ENCODE peak calls at places on chromosomes 6 and 20, in ten cellular contexts. One of them, this sample, is unnamed.

GRCh38 chr6:137821486-137821885 is 45.6 kb upstream of the TNFAIP3 start:
- DNase-seq in cerebellar cortex: no peak
- DNase-seq in caudate nucleus: no peak
- DNase-seq in Calu3: no peak
- DNase-seq in aorta: no peak
- DNase-seq in stimulated activated CD4-positive, alpha-beta T cell treated with anti-CD3 and anti-CD28 coated beads, Interleukin-12 subunit alpha, Interleukin-12 subunit beta, amount 100 ng/mL, for 24 hours: no peak
- DNase-seq in ACHN: no peak
- DNase-seq in KBM-7: no peak
- DNase-seq in H1: no peak
- DNase-seq in stimulated activated CD8-positive, alpha-beta memory T cell treated with anti-CD3 and anti-CD28 coated beads, Interleukin-2, amount 100 ng/mL, for 1 hour: no peak
- DNase-seq in this sample: no peak

GRCh38 chr20:57856658-57857057 is 146.8 kb upstream of the PMEPA1 start:
- DNase-seq in cerebellar cortex: no peak
- DNase-seq in caudate nucleus: no peak
- DNase-seq in Calu3: no peak
- DNase-seq in aorta: no peak
- DNase-seq in stimulated activated CD4-positive, alpha-beta T cell treated with anti-CD3 and anti-CD28 coated beads, Interleukin-12 subunit alpha, Interleukin-12 subunit beta, amount 100 ng/mL, for 24 hours: no peak
- DNase-seq in ACHN: no peak
- DNase-seq in KBM-7: no peak
- DNase-seq in H1: no peak
- DNase-seq in stimulated activated CD8-positive, alpha-beta memory T cell treated with anti-CD3 and anti-CD28 coated beads, Interleukin-2, amount 100 ng/mL, for 1 hour: no peak
- DNase-seq in this sample: no peak

GRCh38 chr20:4076671-4077070 is 61.3 kb upstream of the RNF24 start:
- DNase-seq in cerebellar cortex: no peak
- DNase-seq in caudate nucleus: no peak
- DNase-seq in Calu3: peak
- DNase-seq in aorta: no peak
- DNase-seq in stimulated activated CD4-positive, alpha-beta T cell treated with anti-CD3 and anti-CD28 coated beads, Interleukin-12 subunit alpha, Interleukin-12 subunit beta, amount 100 ng/mL, for 24 hours: no peak
- DNase-seq in ACHN: peak
- DNase-seq in KBM-7: no peak
- DNase-seq in H1: no peak
- DNase-seq in stimulated activated CD8-positive, alpha-beta memory T cell treated with anti-CD3 and anti-CD28 coated beads, Interleukin-2, amount 100 ng/mL, for 1 hour: no peak
- DNase-seq in this sample: no peak

GRCh38 chr6:21679761-21680265 is 86.3 kb downstream of the SOX4 start:
- DNase-seq in cerebellar cortex: no peak
- DNase-seq in caudate nucleus: no peak
- DNase-seq in Calu3: no peak
- DNase-seq in aorta: no peak
- DNase-seq in stimulated activated CD4-positive, alpha-beta T cell treated with anti-CD3 and anti-CD28 coated beads, Interleukin-12 subunit alpha, Interleukin-12 subunit beta, amount 100 ng/mL, for 24 hours: no peak
- DNase-seq in ACHN: peak
- DNase-seq in KBM-7: no peak
- DNase-seq in H1: no peak
- DNase-seq in stimulated activated CD8-positive, alpha-beta memory T cell treated with anti-CD3 and anti-CD28 coated beads, Interleukin-2, amount 100 ng/mL, for 1 hour: no peak
- DNase-seq in this sample: no peak

GRCh38 chr6:158003910-158004695 is 22.4 kb downstream of the SYNJ2 start:
- DNase-seq in cerebellar cortex: no peak
- DNase-seq in caudate nucleus: no peak
- DNase-seq in Calu3: no peak
- DNase-seq in aorta: peak
- DNase-seq in stimulated activated CD4-positive, alpha-beta T cell treated with anti-CD3 and anti-CD28 coated beads, Interleukin-12 subunit alpha, Interleukin-12 subunit beta, amount 100 ng/mL, for 24 hours: no peak
- DNase-seq in ACHN: no peak
- DNase-seq in KBM-7: peak
- DNase-seq in H1: no peak
- DNase-seq in stimulated activated CD8-positive, alpha-beta memory T cell treated with anti-CD3 and anti-CD28 coated beads, Interleukin-2, amount 100 ng/mL, for 1 hour: no peak
- DNase-seq in this sample: no peak

GRCh38 chr6:10585232-10585887 is 64.2 kb downstream of the GCNT2 start:
- DNase-seq in cerebellar cortex: peak
- DNase-seq in caudate nucleus: no peak
- DNase-seq in Calu3: no peak
- DNase-seq in aorta: no peak
- DNase-seq in stimulated activated CD4-positive, alpha-beta T cell treated with anti-CD3 and anti-CD28 coated beads, Interleukin-12 subunit alpha, Interleukin-12 subunit beta, amount 100 ng/mL, for 24 hours: no peak
- DNase-seq in ACHN: no peak
- DNase-seq in KBM-7: no peak
- DNase-seq in H1: no peak
- DNase-seq in stimulated activated CD8-positive, alpha-beta memory T cell treated with anti-CD3 and anti-CD28 coated beads, Interleukin-2, amount 100 ng/mL, for 1 hour: no peak
- DNase-seq in this sample: no peak

GRCh38 chr6:113694278-113695077 is 162.7 kb upstream of the MARCKS start:
- DNase-seq in cerebellar cortex: no peak
- DNase-seq in caudate nucleus: no peak
- DNase-seq in Calu3: no peak
- DNase-seq in aorta: no peak
- DNase-seq in stimulated activated CD4-positive, alpha-beta T cell treated with anti-CD3 and anti-CD28 coated beads, Interleukin-12 subunit alpha, Interleukin-12 subunit beta, amount 100 ng/mL, for 24 hours: no peak
- DNase-seq in ACHN: no peak
- DNase-seq in KBM-7: no peak
- DNase-seq in H1: no peak
- DNase-seq in stimulated activated CD8-positive, alpha-beta memory T cell treated with anti-CD3 and anti-CD28 coated beads, Interleukin-2, amount 100 ng/mL, for 1 hour: no peak
- DNase-seq in this sample: no peak

GRCh38 chr6:23175391-23175790 is 606.0 kb downstream of the HDGFL1 start:
- DNase-seq in cerebellar cortex: no peak
- DNase-seq in caudate nucleus: no peak
- DNase-seq in Calu3: no peak
- DNase-seq in aorta: no peak
- DNase-seq in stimulated activated CD4-positive, alpha-beta T cell treated with anti-CD3 and anti-CD28 coated beads, Interleukin-12 subunit alpha, Interleukin-12 subunit beta, amount 100 ng/mL, for 24 hours: no peak
- DNase-seq in ACHN: no peak
- DNase-seq in KBM-7: no peak
- DNase-seq in H1: no peak
- DNase-seq in stimulated activated CD8-positive, alpha-beta memory T cell treated with anti-CD3 and anti-CD28 coated beads, Interleukin-2, amount 100 ng/mL, for 1 hour: no peak
- DNase-seq in this sample: no peak

GRCh38 chr20:58199058-58199457 is 29.4 kb downstream of the ANKRD60 start:
- DNase-seq in cerebellar cortex: no peak
- DNase-seq in caudate nucleus: no peak
- DNase-seq in Calu3: no peak
- DNase-seq in aorta: no peak
- DNase-seq in stimulated activated CD4-positive, alpha-beta T cell treated with anti-CD3 and anti-CD28 coated beads, Interleukin-12 subunit alpha, Interleukin-12 subunit beta, amount 100 ng/mL, for 24 hours: no peak
- DNase-seq in ACHN: no peak
- DNase-seq in KBM-7: no peak
- DNase-seq in H1: no peak
- DNase-seq in stimulated activated CD8-positive, alpha-beta memory T cell treated with anti-CD3 and anti-CD28 coated beads, Interleukin-2, amount 100 ng/mL, for 1 hour: no peak
- DNase-seq in this sample: no peak

GRCh38 chr20:50930139-50931047 is 844 bp downstream of the ADNP start:
- DNase-seq in cerebellar cortex: no peak
- DNase-seq in caudate nucleus: no peak
- DNase-seq in Calu3: peak
- DNase-seq in aorta: peak
- DNase-seq in stimulated activated CD4-positive, alpha-beta T cell treated with anti-CD3 and anti-CD28 coated beads, Interleukin-12 subunit alpha, Interleukin-12 subunit beta, amount 100 ng/mL, for 24 hours: no peak
- DNase-seq in ACHN: peak
- DNase-seq in KBM-7: no peak
- DNase-seq in H1: no peak
- DNase-seq in stimulated activated CD8-positive, alpha-beta memory T cell treated with anti-CD3 and anti-CD28 coated beads, Interleukin-2, amount 100 ng/mL, for 1 hour: no peak
- DNase-seq in this sample: no peak

GRCh38 chr6:134626589-134626988 is 308.7 kb upstream of the SGK1 start:
- DNase-seq in cerebellar cortex: no peak
- DNase-seq in caudate nucleus: no peak
- DNase-seq in Calu3: no peak
- DNase-seq in aorta: no peak
- DNase-seq in stimulated activated CD4-positive, alpha-beta T cell treated with anti-CD3 and anti-CD28 coated beads, Interleukin-12 subunit alpha, Interleukin-12 subunit beta, amount 100 ng/mL, for 24 hours: no peak
- DNase-seq in ACHN: no peak
- DNase-seq in KBM-7: no peak
- DNase-seq in H1: no peak
- DNase-seq in stimulated activated CD8-positive, alpha-beta memory T cell treated with anti-CD3 and anti-CD28 coated beads, Interleukin-2, amount 100 ng/mL, for 1 hour: no peak
- DNase-seq in this sample: no peak

GRCh38 chr6:132659082-132659481 is at the start of gene TAAR1:
- DNase-seq in cerebellar cortex: no peak
- DNase-seq in caudate nucleus: no peak
- DNase-seq in Calu3: no peak
- DNase-seq in aorta: no peak
- DNase-seq in stimulated activated CD4-positive, alpha-beta T cell treated with anti-CD3 and anti-CD28 coated beads, Interleukin-12 subunit alpha, Interleukin-12 subunit beta, amount 100 ng/mL, for 24 hours: no peak
- DNase-seq in ACHN: no peak
- DNase-seq in KBM-7: no peak
- DNase-seq in H1: no peak
- DNase-seq in stimulated activated CD8-positive, alpha-beta memory T cell treated with anti-CD3 and anti-CD28 coated beads, Interleukin-2, amount 100 ng/mL, for 1 hour: no peak
- DNase-seq in this sample: peak

GRCh38 chr6:117629119-117629518 is 26.8 kb upstream of the GOPC start:
- DNase-seq in cerebellar cortex: no peak
- DNase-seq in caudate nucleus: no peak
- DNase-seq in Calu3: no peak
- DNase-seq in aorta: no peak
- DNase-seq in stimulated activated CD4-positive, alpha-beta T cell treated with anti-CD3 and anti-CD28 coated beads, Interleukin-12 subunit alpha, Interleukin-12 subunit beta, amount 100 ng/mL, for 24 hours: no peak
- DNase-seq in ACHN: no peak
- DNase-seq in KBM-7: no peak
- DNase-seq in H1: no peak
- DNase-seq in stimulated activated CD8-positive, alpha-beta memory T cell treated with anti-CD3 and anti-CD28 coated beads, Interleukin-2, amount 100 ng/mL, for 1 hour: no peak
- DNase-seq in this sample: no peak

GRCh38 chr20:56171087-56172012 is 77.2 kb upstream of the MC3R start:
- DNase-seq in cerebellar cortex: peak
- DNase-seq in caudate nucleus: no peak
- DNase-seq in Calu3: no peak
- DNase-seq in aorta: no peak
- DNase-seq in stimulated activated CD4-positive, alpha-beta T cell treated with anti-CD3 and anti-CD28 coated beads, Interleukin-12 subunit alpha, Interleukin-12 subunit beta, amount 100 ng/mL, for 24 hours: no peak
- DNase-seq in ACHN: peak
- DNase-seq in KBM-7: no peak
- DNase-seq in H1: no peak
- DNase-seq in stimulated activated CD8-positive, alpha-beta memory T cell treated with anti-CD3 and anti-CD28 coated beads, Interleukin-2, amount 100 ng/mL, for 1 hour: no peak
- DNase-seq in this sample: no peak

GRCh38 chr6:143531720-143532504 is 20.4 kb upstream of the FUCA2 start:
- DNase-seq in cerebellar cortex: no peak
- DNase-seq in caudate nucleus: no peak
- DNase-seq in Calu3: no peak
- DNase-seq in aorta: no peak
- DNase-seq in stimulated activated CD4-positive, alpha-beta T cell treated with anti-CD3 and anti-CD28 coated beads, Interleukin-12 subunit alpha, Interleukin-12 subunit beta, amount 100 ng/mL, for 24 hours: no peak
- DNase-seq in ACHN: no peak
- DNase-seq in KBM-7: no peak
- DNase-seq in H1: no peak
- DNase-seq in stimulated activated CD8-positive, alpha-beta memory T cell treated with anti-CD3 and anti-CD28 coated beads, Interleukin-2, amount 100 ng/mL, for 1 hour: no peak
- DNase-seq in this sample: no peak

This sample was measured in NCI-H2081 treated with DMSO at 0.1 percent for 48 hours.